ENCODE peak calls at places on chromosomes 13 and 19, in eight cellular contexts. L, B, S, G, V, Q, P and R are unnamed samples.

GRCh38 chr13:100382787-100383186 is 205.8 kb downstream of the GGACT start:
- DNase-seq in L (no peak), B (no peak), S (no peak), G (no peak), V (no peak), Q (no peak), P (peak; percentile 65), R (no peak)

GRCh38 chr13:32376642-32377418 is 51.1 kb downstream of the N4BP2L1 start:
- DNase-seq in L (no peak), B (no peak), S (no peak), G (no peak), V (no peak), Q (no peak), P (no peak), R (no peak)

GRCh38 chr19:28148554-28148953 is 1064.4 kb downstream of the UQCRFS1 start:
- DNase-seq in L (no peak), B (no peak), S (no peak), G (no peak), V (no peak), Q (no peak), P (no peak), R (no peak)

GRCh38 chr13:24931450-24932217 is 164.3 kb upstream of the PABPC3 start:
- DNase-seq in L (peak; percentile 65), B (no peak), S (no peak), G (no peak), V (no peak), Q (peak; percentile 56), P (no peak), R (no peak)

GRCh38 chr13:31896427-31896826 is 135.1 kb upstream of the FRY start:
- DNase-seq in L (peak; percentile 8), B (peak; percentile 19), S (no peak), G (peak; percentile 27), V (no peak), Q (no peak), P (peak; percentile 86), R (no peak)

GRCh38 chr13:106570354-106570822 is 2.5 kb upstream of the ARGLU1 start:
- DNase-seq in L (peak; percentile 87), B (peak; percentile 82), S (peak; percentile 92), G (peak; percentile 82), V (peak; percentile 62), Q (peak; percentile 69), P (peak; percentile 51), R (no peak)

GRCh38 chr13:108427355-108427754 is 157.8 kb downstream of the TNFSF13B start:
- DNase-seq in L (no peak), B (no peak), S (no peak), G (no peak), V (no peak), Q (no peak), P (peak; percentile 13), R (no peak)

GRCh38 chr19:55642153-55643002 is 1.1 kb upstream of the ZNF581 start:
- DNase-seq in L (peak; percentile 57), B (no peak), S (no peak), G (peak; percentile 42), V (no peak), Q (peak; percentile 61), P (peak; percentile 28), R (peak; percentile 29)

GRCh38 chr19:5990289-5990797 is 12.4 kb upstream of the RANBP3 start:
- DNase-seq in L (peak; percentile 44), B (no peak), S (no peak), G (peak; percentile 64), V (no peak), Q (peak; percentile 65), P (no peak), R (no peak)

GRCh38 chr19:15640904-15641597 is 354 bp downstream of the CYP4F3 start:
- DNase-seq in L (no peak), B (peak; percentile 56), S (no peak), G (no peak), V (no peak), Q (no peak), P (no peak), R (peak; percentile 72)

GRCh38 chr19:40933025-40933424 is 51.0 kb upstream of the CYP2A7 start:
- DNase-seq in L (peak; percentile 35), B (no peak), S (no peak), G (peak; percentile 28), V (no peak), Q (peak; percentile 52), P (no peak), R (peak; percentile 21)

GRCh38 chr13:107608736-107609135 is 606.6 kb downstream of the LIG4 start:
- DNase-seq in L (no peak), B (no peak), S (no peak), G (no peak), V (no peak), Q (no peak), P (no peak), R (no peak)

GRCh38 chr13:113119822-113120189 is 2.8 kb upstream of the F10 start:
- DNase-seq in L (no peak), B (no peak), S (no peak), G (no peak), V (no peak), Q (no peak), P (no peak), R (no peak)

GRCh38 chr19:51329411-51329810 is 12.5 kb downstream of the VSIG10L start:
- DNase-seq in L (no peak), B (no peak), S (no peak), G (no peak), V (no peak), Q (no peak), P (no peak), R (no peak)

GRCh38 chr13:27631156-27631555 is 9.5 kb downstream of the POLR1D start:
- DNase-seq in L (no peak), B (no peak), S (no peak), G (no peak), V (no peak), Q (no peak), P (no peak), R (no peak)

GRCh38 chr13:27634231-27634630 is 12.5 kb downstream of the POLR1D start:
- DNase-seq in L (no peak), B (peak; percentile 99), S (no peak), G (no peak), V (peak; percentile 87), Q (no peak), P (no peak), R (no peak)

GRCh38 chr13:27631665-27632064 is 10.0 kb downstream of the POLR1D start:
- DNase-seq in L (no peak), B (no peak), S (no peak), G (no peak), V (no peak), Q (no peak), P (no peak), R (no peak)

GRCh38 chr13:27632648-27633047 is 11.0 kb downstream of the POLR1D start:
- DNase-seq in L (no peak), B (no peak), S (no peak), G (no peak), V (no peak), Q (no peak), P (no peak), R (no peak)

DNA sequence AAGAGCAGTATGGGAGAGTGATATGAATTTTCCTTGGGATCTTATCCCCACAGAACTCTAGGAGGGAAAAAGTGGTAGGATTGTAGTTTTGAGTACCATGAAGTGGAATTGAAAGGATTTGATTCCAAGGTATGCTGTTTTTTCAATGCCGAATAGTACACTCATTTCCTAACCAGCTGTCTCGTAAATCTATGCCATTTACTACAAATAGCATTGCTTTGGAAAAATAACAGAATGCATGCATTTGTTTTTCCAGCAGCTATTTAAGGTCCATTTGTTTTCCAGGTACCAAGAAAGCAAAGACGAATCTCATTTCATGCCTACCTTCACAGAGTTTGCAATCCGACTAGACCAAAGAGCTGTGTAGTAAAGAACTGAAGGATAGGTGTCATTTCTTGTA is 10.5 kb downstream of the POLR1D start:
- DNase-seq in L (no peak), B (no peak), S (no peak), G (no peak), V (no peak), Q (no peak), P (no peak), R (no peak)
- TF ChIP-seq CTCF in L (no peak), B (no peak), S (no peak), G (no peak), V (no peak), Q (no peak), P (no peak), R (no peak)

GRCh38 chr13:92460479-92460878 is 766.1 kb upstream of the GPC6 start:
- DNase-seq in L (no peak), B (no peak), S (no peak), G (no peak), V (no peak), Q (no peak), P (no peak), R (no peak)

GRCh38 chr13:92463134-92463533 is 763.5 kb upstream of the GPC6 start:
- DNase-seq in L (no peak), B (no peak), S (no peak), G (no peak), V (no peak), Q (no peak), P (no peak), R (no peak)

GRCh38 chr13:92461402-92461801 is 765.2 kb upstream of the GPC6 start:
- DNase-seq in L (peak; percentile 39), B (no peak), S (no peak), G (no peak), V (no peak), Q (no peak), P (no peak), R (no peak)

DNA sequence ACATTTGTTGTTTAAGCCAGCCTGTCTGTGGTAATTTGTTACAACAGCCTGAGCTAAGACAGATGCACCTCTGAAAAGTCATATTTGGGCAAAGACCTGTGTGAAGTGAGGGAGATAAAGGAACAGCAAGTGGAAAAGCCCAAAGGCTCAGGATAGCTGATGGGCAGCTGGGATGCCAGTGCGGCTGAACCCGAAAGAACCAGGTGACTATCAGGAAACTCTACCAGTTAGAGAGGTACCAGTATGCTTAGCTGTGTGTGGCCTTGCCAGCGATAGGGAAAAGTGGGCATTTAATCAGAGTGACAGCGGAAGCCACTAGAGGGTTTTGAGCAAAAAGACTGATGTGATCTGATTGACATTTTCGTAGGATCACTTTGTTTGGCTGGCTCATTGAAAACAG is 764.8 kb upstream of the GPC6 start:
- DNase-seq in L (no peak), B (no peak), S (no peak), G (no peak), V (no peak), Q (no peak), P (no peak), R (no peak)
- TF ChIP-seq EZH2 in L (no peak), B (no peak), S (no peak), G (no peak), V (no peak), Q (no peak), P (no peak), R (no peak)

GRCh38 chr19:4233282-4233853 is 4.0 kb downstream of the EBI3 start:
- DNase-seq in L (peak; percentile 52), B (no peak), S (peak; percentile 48), G (peak; percentile 68), V (no peak), Q (peak; percentile 98), P (peak; percentile 18), R (no peak)
- TF ChIP-seq CTCF in L (peak; percentile 72), B (peak; percentile 59), S (peak; percentile 43), G (peak; percentile 83), V (peak; percentile 92), Q (peak; percentile 97), P (peak; percentile 73), R (peak; percentile 78)

GRCh38 chr13:28099396-28100148 is 804 bp downstream of the FLT3 start:
- DNase-seq in L (peak; percentile 23), B (no peak), S (no peak), G (no peak), V (no peak), Q (no peak), P (no peak), R (no peak)

GRCh38 chr13:28097503-28097902 is 2.9 kb downstream of the FLT3 start:
- DNase-seq in L (no peak), B (no peak), S (no peak), G (no peak), V (no peak), Q (no peak), P (no peak), R (no peak)

GRCh38 chr13:28100149-28101121 is at the start of gene FLT3:
- DNase-seq in L (peak; percentile 82), B (peak; percentile 55), S (peak; percentile 51), G (peak; percentile 82), V (no peak), Q (peak; percentile 82), P (peak; percentile 7), R (no peak)
- TF ChIP-seq EZH2 in L (peak; percentile 84), B (peak; percentile 54), S (no peak), G (peak; percentile 61), V (peak; percentile 81), Q (peak; percentile 14), P (peak; percentile 68), R (no peak)